ENCODE peak calls at places on chromosomes 7 and 10, in six cellular contexts. L is AG10803, Z is tibial artery, D is kidney epithelial cell, G is heart right ventricle, Y is astrocyte. H is an unnamed sample.

GRCh38 chr10:130721971-130722370 is 585.8 kb downstream of the GLRX3 start:
- DNase-seq in D (no peak), L (no peak), G (no peak), Z (no peak), Y (no peak), H (no peak)

GRCh38 chr7:82789883-82790609 is 346.5 kb upstream of the CACNA2D1 start:
- DNase-seq in Z (no peak), G (no peak), L (peak; percentile 52), D (no peak), Y (peak; percentile 49), H (no peak)

GRCh38 chr7:223861-224260 is 31.5 kb downstream of the FAM20C start:
- DNase-seq in L (no peak), D (no peak), Y (no peak), G (no peak), Z (no peak), H (no peak)

GRCh38 chr10:86734209-86734988 is 22.0 kb upstream of the BMPR1A start:
- DNase-seq in L (no peak), Y (no peak), G (no peak), D (no peak), Z (no peak), H (no peak)

GRCh38 chr10:77554996-77555397 is 82.6 kb downstream of the KCNMA1 start:
- DNase-seq in L (no peak), G (no peak), Y (no peak), Z (peak; percentile 85), D (no peak), H (no peak)

GRCh38 chr7:67553378-67553777 is 556.7 kb downstream of the TYW1 start:
- DNase-seq in G (no peak), D (no peak), Y (no peak), L (peak; percentile 11), Z (no peak), H (no peak)

GRCh38 chr10:114499630-114500190 is 95.4 kb upstream of the AFAP1L2 start:
- DNase-seq in Z (no peak), D (no peak), Y (no peak), L (no peak), G (no peak), H (no peak)

GRCh38 chr7:99197498-99197897 is 10.4 kb downstream of the KPNA7 start:
- DNase-seq in Y (no peak), D (no peak), G (no peak), L (no peak), Z (no peak), H (no peak)

GRCh38 chr7:17939670-17940301 is 508 bp downstream of the SNX13 start:
- DNase-seq in Z (peak; percentile 75), L (peak; percentile 25), Y (no peak), G (peak; percentile 38), D (no peak), H (no peak)

GRCh38 chr10:70779685-70780369 is 5.3 kb downstream of the TBATA start:
- DNase-seq in D (no peak), Y (no peak), L (no peak), Z (no peak), G (no peak), H (no peak)

GRCh38 chr10:49115796-49116508 is 630 bp upstream of the VSTM4 start:
- DNase-seq in Y (no peak), Z (no peak), G (no peak), L (no peak), D (no peak), H (no peak)

GRCh38 chr7:4837814-4838625 is 23.8 kb downstream of the PAPOLB start:
- DNase-seq in Z (peak; percentile 50), D (no peak), L (no peak), G (peak; percentile 58), Y (no peak), H (no peak)

GRCh38 chr7:44824894-44825526 is 22.9 kb downstream of the H2AZ2 start:
- DNase-seq in G (no peak), Y (no peak), Z (no peak), D (no peak), L (peak; percentile 60), H (no peak)

GRCh38 chr10:95257849-95258248 is 33.0 kb downstream of the PDLIM1 start:
- DNase-seq in Y (no peak), D (no peak), L (no peak), G (no peak), Z (no peak), H (no peak)

GRCh38 chr10:72336259-72337038 is 18.3 kb downstream of the DNAJB12 start:
- DNase-seq in D (no peak), L (no peak), Y (no peak), G (no peak), Z (no peak), H (no peak)

GRCh38 chr10:63520463-63521388 is 475 bp upstream of the REEP3 start:
- DNase-seq in L (peak; percentile 72), Z (peak; percentile 83), G (peak; percentile 82), Y (peak; percentile 79), D (no peak), H (no peak)

DNA sequence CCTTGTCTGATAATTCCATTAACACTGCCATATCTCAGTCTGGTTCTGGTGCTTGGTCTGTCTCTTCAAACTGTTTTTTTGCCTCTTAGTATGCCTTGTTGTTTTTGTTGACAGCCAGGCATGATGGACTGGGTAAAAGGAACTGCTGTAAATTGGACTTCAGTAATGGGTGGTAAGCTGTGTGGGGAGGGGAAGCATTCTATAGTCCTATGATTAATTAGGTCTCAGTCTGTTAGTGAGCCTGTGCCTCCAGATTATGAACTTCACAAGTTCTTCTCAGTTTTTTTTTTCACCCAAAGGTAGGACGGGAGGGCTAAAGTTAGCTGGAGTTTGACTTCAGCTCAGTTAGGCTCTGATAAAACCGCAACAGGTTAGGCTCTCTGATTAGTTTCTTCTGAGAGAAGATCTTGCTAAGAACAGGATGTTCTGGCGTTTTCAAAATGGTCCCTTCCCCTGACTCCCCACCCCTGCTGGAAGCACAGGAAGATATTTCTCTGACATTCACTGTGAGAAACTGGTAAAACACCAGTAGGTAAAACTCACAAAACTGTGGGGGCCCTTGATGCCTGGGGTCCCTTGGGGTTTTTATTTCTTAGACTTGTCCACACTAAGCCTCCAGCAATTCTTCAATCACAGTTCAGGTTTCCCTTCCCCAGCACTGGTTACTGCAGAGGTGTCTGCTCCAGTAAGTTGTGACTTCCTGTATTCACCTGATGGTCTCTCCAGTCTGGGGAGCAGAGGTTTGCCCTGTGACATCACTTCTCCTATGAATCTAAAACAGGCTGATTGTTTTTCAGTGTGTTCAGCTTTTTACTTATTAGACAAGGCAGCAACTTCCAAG is 43.3 kb upstream of the CCDC71L start:
- DNase-seq in Y (no peak), D (no peak), G (no peak), Z (no peak), L (no peak), H (no peak)
- TF ChIP-seq CTCF in Y (no peak), D (no peak), G (no peak), Z (no peak), L (no peak), H (no peak)

GRCh38 chr10:101047268-101047667 is 14.5 kb upstream of the KAZALD1 start:
- DNase-seq in D (no peak), G (no peak), L (no peak), Z (no peak), Y (no peak), H (no peak)

GRCh38 chr10:101046332-101047238 is 15.2 kb upstream of the KAZALD1 start:
- DNase-seq in Y (no peak), D (no peak), G (no peak), Z (no peak), L (no peak), H (no peak)

GRCh38 chr10:101050206-101051069 is 11.4 kb upstream of the KAZALD1 start:
- DNase-seq in Y (no peak), L (peak; percentile 34), D (no peak), Z (peak; percentile 76), G (peak; percentile 60), H (no peak)

GRCh38 chr10:101052285-101052684 is 9.5 kb upstream of the KAZALD1 start:
- DNase-seq in L (peak; percentile 85), G (no peak), Y (peak; percentile 69), Z (peak; percentile 78), D (no peak), H (peak; percentile 96)

DNA sequence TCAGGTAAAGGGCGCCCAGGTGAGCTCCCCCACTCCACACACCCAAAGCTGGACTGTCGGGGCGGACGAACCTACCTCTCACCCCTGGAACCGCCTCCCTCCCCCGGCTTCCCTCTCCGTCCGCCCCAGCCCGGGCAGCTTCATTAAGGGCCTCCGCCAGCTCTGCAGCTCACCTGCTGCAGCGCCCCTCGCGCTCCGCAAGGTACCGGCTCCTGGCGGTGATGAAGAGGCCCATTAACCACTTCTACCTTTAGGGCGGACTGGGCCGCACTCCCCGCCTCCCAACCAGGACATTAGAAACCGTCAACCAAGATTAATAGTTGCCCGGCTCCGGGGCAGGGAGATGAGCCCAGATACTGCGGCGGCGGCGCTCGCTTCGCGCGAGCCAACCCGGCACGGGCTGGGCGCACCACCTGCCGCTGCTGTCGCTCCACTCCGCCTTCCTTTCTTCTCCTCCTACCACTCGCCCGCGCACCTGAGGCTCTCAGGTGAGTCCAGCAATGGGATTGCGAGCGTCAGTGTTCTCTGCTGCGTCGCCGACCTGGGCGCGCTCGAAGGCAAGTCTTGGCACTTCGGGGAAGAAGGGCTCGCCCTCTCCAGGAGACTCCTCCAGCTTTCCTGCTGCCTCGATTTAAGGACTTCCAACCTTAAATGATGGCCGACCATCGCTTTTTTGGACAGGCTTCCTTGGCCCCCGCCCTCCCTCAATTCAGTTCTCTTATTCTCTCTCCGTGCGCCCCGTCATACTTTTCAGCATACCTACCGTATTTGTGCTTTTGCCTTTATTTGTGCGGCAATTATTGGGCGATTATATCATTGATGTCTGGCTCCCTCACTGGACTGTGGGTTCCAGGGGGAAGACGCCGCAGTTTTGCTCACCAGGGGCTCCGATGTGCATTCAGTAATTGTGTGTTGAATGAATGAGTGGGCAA is 13.6 kb upstream of the KAZALD1 start:
- DNase-seq in Y (no peak), L (no peak), D (no peak), G (no peak), Z (no peak), H (no peak)
- TF ChIP-seq CTCF in Y (no peak), L (no peak), D (peak; percentile 23), G (no peak), Z (no peak), H (peak; percentile 17)

DNA sequence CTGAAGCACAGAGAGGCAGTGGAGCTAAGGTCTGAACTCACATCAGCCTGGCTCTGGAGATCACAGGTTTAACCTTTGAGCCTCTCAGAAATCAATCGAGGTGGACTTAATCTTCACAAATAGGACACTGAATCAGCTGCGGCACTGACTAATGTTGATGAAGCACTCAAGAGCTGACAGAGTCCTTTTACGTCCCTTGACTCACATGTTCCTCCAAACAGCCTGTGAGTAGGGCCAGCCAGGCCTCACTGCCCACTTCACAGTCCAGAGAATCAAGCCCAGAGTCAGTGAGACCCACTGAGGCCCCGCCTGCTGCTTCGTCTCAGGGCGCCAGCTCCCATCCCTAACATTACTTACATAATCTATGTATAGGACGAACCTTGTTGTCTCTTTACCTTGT is 63.1 kb downstream of the TNS3 start:
- DNase-seq in D (no peak), G (no peak), L (peak; percentile 57), Y (peak; percentile 86), Z (peak; percentile 67), H (peak; percentile 63)
- TF ChIP-seq CTCF in D (no peak), G (no peak), L (no peak), Y (no peak), Z (no peak), H (no peak)

DNA sequence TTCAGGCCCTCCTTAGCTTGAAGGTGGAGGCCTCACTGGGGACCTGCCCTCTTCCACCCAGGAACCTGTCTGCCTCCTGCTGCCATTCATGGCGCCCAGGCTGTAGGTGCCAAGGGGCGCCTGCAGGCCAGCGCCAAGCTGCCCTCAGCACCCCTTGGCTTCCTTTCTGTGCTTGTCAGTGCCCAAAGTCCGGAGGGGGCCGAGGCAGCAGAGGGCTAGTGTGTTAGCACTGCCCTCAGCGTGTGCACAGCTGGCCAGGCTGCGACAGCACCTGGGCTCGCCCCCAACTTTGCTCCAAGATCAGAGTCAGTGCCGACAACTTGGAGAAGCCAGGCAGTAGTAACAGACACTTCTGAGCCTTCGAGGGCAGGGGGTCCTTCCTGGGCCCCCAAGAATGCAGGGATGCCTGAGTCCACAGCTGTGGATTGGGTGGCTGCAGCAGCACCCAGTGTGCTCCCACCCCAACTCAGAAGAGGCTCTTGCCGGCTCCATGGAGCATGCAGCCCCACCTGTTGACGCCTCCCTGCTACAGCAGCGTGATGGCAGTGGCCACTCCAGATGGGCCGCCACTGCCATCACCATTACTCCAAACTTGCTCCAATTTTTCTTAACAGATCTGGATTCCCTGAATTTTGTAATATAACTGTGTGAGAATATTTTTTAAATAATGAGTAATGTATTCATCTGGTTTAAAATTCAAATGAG is 41.7 kb downstream of the CACUL1 start:
- DNase-seq in Z (no peak), G (no peak), D (no peak), L (no peak), Y (no peak), H (no peak)
- TF ChIP-seq CTCF in Z (no peak), G (no peak), D (no peak), L (no peak), Y (no peak), H (peak; percentile 20)

H was measured in retinal pigment epithelial cell.